ENCODE peak calls at places on chromosomes 2 and 18, in seven cellular contexts. One of them, this sample, is unnamed.

GRCh38 chr2:150023044-150023443 is 435.5 kb upstream of the MMADHC start:
- DNase-seq in A549: no peak
- DNase-seq in HCT116: no peak
- DNase-seq in HepG2: no peak
- DNase-seq in SK-N-SH: no peak
- DNase-seq in GM12878: no peak
- DNase-seq in K562: no peak
- DNase-seq in this sample: no peak

GRCh38 chr2:120398961-120399888 is 53.3 kb downstream of the INHBB start:
- DNase-seq in SK-N-SH: no peak
- DNase-seq in K562: no peak
- DNase-seq in A549: peak
- DNase-seq in GM12878: no peak
- DNase-seq in HCT116: peak
- DNase-seq in HepG2: peak
- DNase-seq in this sample: no peak

GRCh38 chr18:28175047-28175929 is 1.6 kb downstream of the CDH2 start:
- DNase-seq in A549: peak
- DNase-seq in GM12878: no peak
- DNase-seq in HCT116: no peak
- DNase-seq in HepG2: peak
- DNase-seq in K562: no peak
- DNase-seq in SK-N-SH: peak
- DNase-seq in this sample: peak

GRCh38 chr2:159807183-159808037 is 9.4 kb upstream of the CD302 start:
- DNase-seq in HepG2: peak
- DNase-seq in GM12878: no peak
- DNase-seq in K562: peak
- DNase-seq in HCT116: peak
- DNase-seq in A549: peak
- DNase-seq in SK-N-SH: peak
- DNase-seq in this sample: peak

GRCh38 chr2:218404351-218405145 is 4.9 kb downstream of the CTDSP1 start:
- DNase-seq in A549: no peak
- DNase-seq in SK-N-SH: no peak
- DNase-seq in HCT116: no peak
- DNase-seq in GM12878: no peak
- DNase-seq in HepG2: no peak
- DNase-seq in K562: no peak
- DNase-seq in this sample: no peak

GRCh38 chr2:23564618-23564967 is 179.6 kb downstream of the KLHL29 start:
- DNase-seq in HepG2: no peak
- DNase-seq in A549: no peak
- DNase-seq in HCT116: no peak
- DNase-seq in GM12878: no peak
- DNase-seq in SK-N-SH: peak
- DNase-seq in K562: no peak
- DNase-seq in this sample: no peak

GRCh38 chr2:127078691-127079270 is 28.2 kb downstream of the BIN1 start:
- DNase-seq in SK-N-SH: no peak
- DNase-seq in HepG2: no peak
- DNase-seq in GM12878: no peak
- DNase-seq in A549: no peak
- DNase-seq in HCT116: no peak
- DNase-seq in K562: no peak
- DNase-seq in this sample: no peak

GRCh38 chr2:155733091-155733870 is 599.2 kb downstream of the NR4A2 start:
- DNase-seq in HCT116: no peak
- DNase-seq in SK-N-SH: no peak
- DNase-seq in A549: no peak
- DNase-seq in HepG2: no peak
- DNase-seq in GM12878: no peak
- DNase-seq in K562: no peak
- DNase-seq in this sample: no peak

DNA sequence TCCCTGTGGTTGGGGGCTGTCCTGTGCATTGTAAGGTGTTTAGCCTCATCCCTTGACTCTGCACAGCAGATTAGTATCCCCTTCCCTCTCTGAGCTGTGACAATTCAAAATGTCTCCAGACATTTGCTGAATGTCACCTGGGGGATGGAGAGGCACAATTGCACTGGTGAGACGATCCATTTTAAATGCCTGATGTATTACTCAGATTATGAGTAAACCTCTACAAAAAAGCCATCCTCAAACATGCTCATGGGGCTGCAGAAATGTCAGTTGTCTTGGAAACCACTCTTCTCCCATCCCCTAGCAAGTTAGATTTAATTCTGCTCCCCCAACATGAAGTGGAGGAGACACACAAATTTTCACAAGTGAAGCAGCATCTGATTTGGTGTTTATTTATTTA is 46.0 kb upstream of the LYPD1 start:
- DNase-seq in SK-N-SH: no peak
- DNase-seq in K562: no peak
- DNase-seq in HepG2: no peak
- DNase-seq in A549: no peak
- DNase-seq in GM12878: no peak
- DNase-seq in HCT116: no peak
- DNase-seq in this sample: no peak
- TF ChIP-seq REST in SK-N-SH: no peak
- TF ChIP-seq REST in K562: no peak
- TF ChIP-seq REST in HepG2: no peak
- TF ChIP-seq REST in A549: no peak
- TF ChIP-seq REST in GM12878: no peak
- TF ChIP-seq REST in HCT116: no peak
- TF ChIP-seq REST in this sample: no peak

DNA sequence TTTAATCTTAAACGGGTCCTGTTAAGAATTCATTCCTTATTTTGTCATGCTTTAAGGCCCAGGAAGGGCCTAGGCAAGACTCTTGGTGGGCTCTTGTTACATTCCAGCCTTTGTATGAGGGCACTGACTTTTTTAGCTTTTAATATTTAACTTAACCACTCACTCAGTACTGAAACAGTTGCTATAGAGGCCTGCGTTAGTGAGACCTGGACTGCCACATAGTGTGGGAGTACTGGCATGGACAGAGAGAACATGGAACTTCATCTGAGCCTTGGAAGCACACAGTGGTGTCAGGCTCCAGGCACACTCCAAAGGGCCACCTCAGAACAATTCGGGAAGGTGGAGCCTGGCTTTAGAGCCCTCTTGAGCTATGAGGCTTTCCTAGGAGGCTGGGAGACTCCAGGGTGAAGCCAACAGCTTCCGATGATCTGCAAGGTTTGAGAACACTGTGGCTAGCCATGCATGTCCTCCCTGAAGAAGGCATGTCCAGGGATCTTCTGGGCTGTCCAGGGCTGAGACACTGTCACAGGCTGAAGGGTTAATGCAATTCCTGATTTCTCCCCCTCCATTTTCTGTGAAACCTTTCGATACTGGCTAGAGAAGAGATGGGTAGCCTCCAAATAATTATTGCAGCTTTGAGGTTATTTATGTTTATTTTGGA is 155.4 kb upstream of the ACAA2 start:
- DNase-seq in A549: no peak
- DNase-seq in K562: no peak
- DNase-seq in SK-N-SH: no peak
- DNase-seq in HepG2: peak
- DNase-seq in HCT116: no peak
- DNase-seq in GM12878: no peak
- DNase-seq in this sample: no peak
- H3K4me2 ChIP-seq in A549: no peak
- H3K4me2 ChIP-seq in K562: no peak
- H3K4me2 ChIP-seq in SK-N-SH: no peak
- H3K4me2 ChIP-seq in HepG2: peak
- H3K4me2 ChIP-seq in HCT116: no peak
- H3K4me2 ChIP-seq in GM12878: no peak
- H3K4me2 ChIP-seq in this sample: no peak

DNA sequence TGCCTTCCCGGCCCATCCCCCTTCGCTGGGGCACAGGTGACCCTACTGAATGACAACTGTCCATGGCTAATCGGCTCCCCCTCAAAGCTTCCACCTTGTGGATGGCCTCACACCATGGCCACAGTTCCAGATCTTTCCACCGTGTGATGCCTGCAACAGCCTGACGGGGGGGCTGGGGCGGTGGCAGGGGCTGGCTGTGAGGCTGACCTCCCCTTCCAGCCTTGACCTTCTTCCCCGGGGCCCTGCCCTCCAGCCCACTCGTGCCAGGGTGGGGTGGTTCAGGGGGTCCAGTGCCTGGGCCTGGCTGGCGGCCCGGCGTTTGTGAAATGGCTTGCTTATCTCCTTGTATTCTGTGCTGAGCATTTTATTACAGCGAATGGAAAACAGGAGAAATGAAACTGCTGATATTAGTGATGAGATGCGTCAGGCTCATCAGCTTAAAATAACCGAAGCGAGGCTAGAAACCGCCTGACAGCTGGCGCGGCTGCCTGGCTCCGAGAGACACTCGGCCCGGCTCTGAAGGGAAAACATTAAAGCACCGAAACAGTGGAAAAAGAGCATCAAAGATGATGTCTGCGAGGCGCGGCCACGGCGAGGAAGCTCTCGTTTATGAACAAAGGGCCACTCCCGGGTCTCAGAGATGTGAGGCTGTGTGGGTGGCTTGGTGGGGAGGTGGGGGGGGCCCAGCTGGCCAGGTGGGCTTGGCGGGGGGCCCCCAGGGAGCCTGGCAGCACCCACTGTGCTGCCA is 916 bp upstream of the PDCD1 start:
- DNase-seq in K562: peak
- DNase-seq in HCT116: no peak
- DNase-seq in HepG2: no peak
- DNase-seq in GM12878: no peak
- DNase-seq in A549: no peak
- DNase-seq in SK-N-SH: peak
- DNase-seq in this sample: no peak
- TF ChIP-seq REST in K562: no peak
- TF ChIP-seq REST in HCT116: no peak
- TF ChIP-seq REST in HepG2: no peak
- TF ChIP-seq REST in GM12878: no peak
- TF ChIP-seq REST in A549: no peak
- TF ChIP-seq REST in SK-N-SH: no peak
- TF ChIP-seq REST in this sample: no peak

GRCh38 chr2:36562973-36563532 is 34.9 kb downstream of the FEZ2 start:
- DNase-seq in GM12878: no peak
- DNase-seq in A549: no peak
- DNase-seq in HepG2: peak
- DNase-seq in K562: no peak
- DNase-seq in HCT116: no peak
- DNase-seq in SK-N-SH: no peak
- DNase-seq in this sample: no peak

GRCh38 chr2:36560726-36561125 is 37.2 kb downstream of the FEZ2 start:
- DNase-seq in HepG2: no peak
- DNase-seq in SK-N-SH: no peak
- DNase-seq in A549: no peak
- DNase-seq in HCT116: no peak
- DNase-seq in GM12878: no peak
- DNase-seq in K562: no peak
- DNase-seq in this sample: no peak

GRCh38 chr2:36559221-36559942 is 38.6 kb downstream of the FEZ2 start:
- DNase-seq in HCT116: no peak
- DNase-seq in A549: no peak
- DNase-seq in SK-N-SH: no peak
- DNase-seq in K562: no peak
- DNase-seq in HepG2: no peak
- DNase-seq in GM12878: no peak
- DNase-seq in this sample: peak

GRCh38 chr2:36562245-36562644 is 35.7 kb downstream of the FEZ2 start:
- DNase-seq in K562: no peak
- DNase-seq in A549: no peak
- DNase-seq in SK-N-SH: no peak
- DNase-seq in GM12878: no peak
- DNase-seq in HCT116: no peak
- DNase-seq in HepG2: no peak
- DNase-seq in this sample: no peak

GRCh38 chr2:36561223-36561944 is 36.6 kb downstream of the FEZ2 start:
- DNase-seq in SK-N-SH: no peak
- DNase-seq in K562: peak
- DNase-seq in HepG2: peak
- DNase-seq in GM12878: no peak
- DNase-seq in A549: peak
- DNase-seq in HCT116: peak
- DNase-seq in this sample: peak
- H3K4me2 ChIP-seq in SK-N-SH: peak
- H3K4me2 ChIP-seq in K562: no peak
- H3K4me2 ChIP-seq in HepG2: no peak
- H3K4me2 ChIP-seq in GM12878: no peak
- H3K4me2 ChIP-seq in A549: peak
- H3K4me2 ChIP-seq in HCT116: peak
- H3K4me2 ChIP-seq in this sample: no peak

DNA sequence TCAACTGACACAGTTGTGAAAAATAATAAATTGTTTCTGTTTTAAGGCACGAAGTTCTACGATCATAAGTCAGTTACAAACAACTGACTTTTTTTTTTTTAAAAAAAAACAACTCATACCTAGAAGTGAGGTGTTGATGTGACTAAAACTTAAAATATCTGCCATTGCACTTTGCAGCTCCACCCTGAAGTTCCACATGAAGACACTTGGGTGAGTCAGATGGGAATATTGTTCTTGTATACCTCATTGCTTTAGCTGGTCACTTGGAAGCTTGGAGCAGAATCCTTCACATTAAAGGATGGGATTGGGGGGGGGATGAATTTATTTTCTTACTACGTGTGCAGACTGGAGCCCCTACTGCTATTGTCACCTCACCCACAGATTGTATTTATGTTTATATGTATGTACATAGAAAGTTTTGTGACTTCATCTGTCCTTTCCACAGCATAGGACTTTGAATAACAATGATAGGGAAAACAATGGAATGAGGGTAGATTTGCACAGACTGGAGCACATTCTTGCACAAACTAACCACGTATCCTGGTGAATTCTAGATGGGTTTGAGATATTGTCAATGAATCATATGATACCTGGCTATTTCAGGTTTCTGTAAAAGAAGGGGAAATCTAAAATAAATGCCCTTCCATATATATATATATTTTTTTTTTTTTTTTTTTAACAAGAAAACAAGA is 57.9 kb upstream of the ARHGAP15 start:
- DNase-seq in HCT116: no peak
- DNase-seq in SK-N-SH: no peak
- DNase-seq in A549: no peak
- DNase-seq in HepG2: no peak
- DNase-seq in K562: no peak
- DNase-seq in GM12878: no peak
- DNase-seq in this sample: no peak
- TF ChIP-seq REST in HCT116: no peak
- TF ChIP-seq REST in SK-N-SH: no peak
- TF ChIP-seq REST in A549: no peak
- TF ChIP-seq REST in HepG2: no peak
- TF ChIP-seq REST in K562: no peak
- TF ChIP-seq REST in GM12878: no peak
- TF ChIP-seq REST in this sample: no peak